ENCODE peak calls at places on chromosomes 1 and 21, in seven cellular contexts. P, I, E, O, B, A and T are unnamed samples.
A peak's percentile ranks its signal among the peaks of the same experiment; 100 is the strongest.

GRCh38 chr1:81556968-81557367 is 243.8 kb upstream of the ADGRL2 start:
- DNase-seq in P (no peak), I (peak; percentile 25), E (no peak), O (no peak), B (no peak), A (no peak), T (no peak)

GRCh38 chr21:45001134-45002095 is 61.6 kb downstream of the SLX9 start:
- DNase-seq in P (peak; percentile 72), I (peak; percentile 74), E (no peak), O (no peak), B (peak; percentile 91), A (peak; percentile 58), T (peak; percentile 89)

GRCh38 chr1:97158704-97159103 is 437.1 kb downstream of the PTBP2 start:
- DNase-seq in P (no peak), I (no peak), E (no peak), O (no peak), B (no peak), A (no peak), T (no peak)

GRCh38 chr1:186793582-186793927 is 35.2 kb upstream of the PLA2G4A start:
- DNase-seq in P (no peak), I (no peak), E (no peak), O (no peak), B (no peak), A (no peak), T (no peak)

GRCh38 chr1:223074901-223075300 is 68.1 kb downstream of the TLR5 start:
- DNase-seq in P (no peak), I (no peak), E (no peak), O (no peak), B (no peak), A (no peak), T (no peak)

GRCh38 chr1:226708967-226709396 is 30.1 kb downstream of the ITPKB start:
- DNase-seq in P (no peak), I (no peak), E (no peak), O (no peak), B (peak; percentile 7), A (no peak), T (no peak)

GRCh38 chr1:172135076-172135672 is 285.3 kb upstream of the C1orf105 start:
- DNase-seq in P (no peak), I (no peak), E (no peak), O (peak; percentile 14), B (no peak), A (no peak), T (no peak)

GRCh38 chr1:243742814-243743213 is 107.2 kb downstream of the AKT3 start:
- DNase-seq in P (no peak), I (no peak), E (no peak), O (no peak), B (peak; percentile 94), A (no peak), T (no peak)

GRCh38 chr21:33968082-33968997 is 52.7 kb upstream of the ATP5PO start:
- DNase-seq in P (peak; percentile 27), I (no peak), E (no peak), O (no peak), B (peak; percentile 85), A (no peak), T (no peak)

GRCh38 chr1:182229451-182229850 is 162.1 kb downstream of the GLUL start:
- DNase-seq in P (no peak), I (no peak), E (no peak), O (no peak), B (peak; percentile 39), A (no peak), T (no peak)

DNA sequence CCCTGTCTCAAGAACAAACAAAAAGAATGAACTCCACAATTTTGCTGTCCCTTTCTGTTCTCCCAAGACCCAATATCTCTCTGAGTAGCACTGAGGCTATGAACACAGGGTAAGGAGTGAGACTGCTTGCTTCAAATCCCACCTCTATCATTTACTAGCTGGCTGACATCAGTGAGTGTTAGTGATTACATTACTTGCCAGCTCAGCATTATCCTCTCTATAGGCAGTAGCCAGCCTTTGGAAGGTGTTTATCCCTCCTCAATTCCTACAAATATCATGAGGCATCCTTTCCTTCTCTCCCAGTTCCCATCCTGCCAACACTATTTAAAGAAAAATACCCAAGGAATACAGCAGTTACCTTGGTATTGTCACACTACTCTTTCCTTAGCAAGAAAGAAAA is 3.0 kb downstream of the PIK3C2B start:
- DNase-seq in P (no peak), I (no peak), E (no peak), O (no peak), B (no peak), A (no peak), T (no peak)
- H3K4me3 ChIP-seq in P (peak overlapping the region; percentile 72), I (peak overlapping the region; percentile 64), E (no peak overlapping the region), O (no peak overlapping the region), B (no peak overlapping the region), A (no peak overlapping the region), T (no peak overlapping the region)

GRCh38 chr1:145859491-145860159 is 744 bp upstream of the PIAS3 start:
- DNase-seq in P (peak; percentile 94), I (peak; percentile 95), E (peak; percentile 26), O (peak; percentile 69), B (peak; percentile 97), A (peak; percentile 94), T (peak; percentile 95)
- H3K27ac ChIP-seq in P (peak overlapping the region; percentile 92), I (peak overlapping the region; percentile 84), E (no peak overlapping the region), O (peak overlapping the region; percentile 56), B (peak overlapping the region; percentile 77), A (peak overlapping the region; percentile 55), T (peak overlapping the region; percentile 85)

GRCh38 chr1:28579374-28579773 is 12.7 kb upstream of the RAB42 start:
- DNase-seq in P (no peak), I (no peak), E (no peak), O (no peak), B (peak; percentile 48), A (no peak), T (no peak)
- H3K4me3 ChIP-seq in P (no peak overlapping the region), I (peak overlapping the region; percentile 69), E (peak overlapping the region; percentile 67), O (peak overlapping the region; percentile 21), B (peak overlapping the region; percentile 99), A (no peak overlapping the region), T (no peak overlapping the region)

DNA sequence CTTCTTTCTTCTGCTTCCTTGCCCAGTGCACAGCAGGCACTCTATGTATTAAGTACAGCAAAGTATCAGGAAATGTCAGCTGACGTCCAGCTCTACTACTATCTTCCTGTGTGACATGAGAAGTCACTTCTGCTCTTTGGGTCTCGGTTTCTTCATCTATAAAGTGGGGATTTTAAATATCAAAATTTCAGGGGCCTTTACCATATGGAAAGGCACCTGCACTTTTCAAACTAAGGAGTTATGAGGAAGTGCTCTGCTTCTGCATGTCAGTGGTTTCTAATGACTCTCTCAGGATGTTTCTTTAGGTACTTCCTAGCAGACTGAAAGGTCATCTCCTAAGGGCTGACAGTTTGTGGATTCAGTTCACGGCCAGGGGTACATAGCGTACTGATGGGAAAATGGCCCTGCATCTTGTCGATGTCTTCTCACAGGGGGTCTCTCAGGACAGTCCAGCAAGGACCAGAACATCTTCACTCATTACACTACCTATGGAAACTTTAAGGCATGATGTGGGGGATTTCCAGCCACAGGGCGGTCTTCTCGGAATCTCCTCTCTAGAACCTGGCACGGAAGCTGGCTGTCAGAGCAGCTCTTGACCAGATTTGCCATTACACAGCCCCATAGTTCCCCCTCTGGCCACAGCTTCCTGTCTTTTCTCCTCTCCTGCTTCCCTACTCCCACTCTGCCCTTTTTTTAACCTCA is 42.0 kb upstream of the MTF1 start:
- DNase-seq in P (no peak), I (no peak), E (peak; percentile 38), O (no peak), B (no peak), A (no peak), T (no peak)
- H3K27ac ChIP-seq in P (no peak overlapping the region), I (no peak overlapping the region), E (peak overlapping the region; percentile 33), O (no peak overlapping the region), B (no peak overlapping the region), A (no peak overlapping the region), T (no peak overlapping the region)